ENCODE peak calls at places on chromosomes 5 and 9, in five cellular contexts. One of them, this sample, is unnamed.

GRCh38 chr5:69477170-69477569 is 15.4 kb upstream of the OCLN start:
- DNase-seq in upper lobe of right lung: no peak
- DNase-seq in IMR-90: no peak
- DNase-seq in fibroblast of lung: no peak
- DNase-seq in A673: no peak
- DNase-seq in this sample: no peak

GRCh38 chr5:31186672-31187267 is 6.7 kb upstream of the CDH6 start:
- DNase-seq in upper lobe of right lung: no peak
- DNase-seq in fibroblast of lung: peak; percentile 50
- DNase-seq in A673: peak; percentile 75
- DNase-seq in IMR-90: peak; percentile 59
- DNase-seq in this sample: no peak

GRCh38 chr9:105067895-105068580 is 140.1 kb upstream of the ABCA1 start:
- DNase-seq in fibroblast of lung: peak; percentile 39
- DNase-seq in A673: no peak
- DNase-seq in IMR-90: peak; percentile 76
- DNase-seq in upper lobe of right lung: no peak
- DNase-seq in this sample: no peak

GRCh38 chr9:131583836-131584555 is 38.7 kb downstream of the PRRT1B start:
- DNase-seq in A673: no peak
- DNase-seq in upper lobe of right lung: no peak
- DNase-seq in fibroblast of lung: no peak
- DNase-seq in IMR-90: no peak
- DNase-seq in this sample: no peak

GRCh38 chr9:5714501-5715401 is 85.8 kb downstream of the RIC1 start:
- DNase-seq in IMR-90: peak; percentile 61
- DNase-seq in A673: no peak
- DNase-seq in fibroblast of lung: peak; percentile 43
- DNase-seq in upper lobe of right lung: no peak
- DNase-seq in this sample: peak; percentile 6

GRCh38 chr5:81420039-81420667 is 26.2 kb upstream of the ACOT12 start:
- DNase-seq in fibroblast of lung: peak; percentile 89
- DNase-seq in IMR-90: peak; percentile 96
- DNase-seq in upper lobe of right lung: no peak
- DNase-seq in A673: peak; percentile 68
- DNase-seq in this sample: peak; percentile 23

GRCh38 chr5:14250094-14250777 is 107.1 kb downstream of the TRIO start:
- DNase-seq in upper lobe of right lung: no peak
- DNase-seq in fibroblast of lung: peak; percentile 76
- DNase-seq in A673: peak; percentile 52
- DNase-seq in IMR-90: peak; percentile 86
- DNase-seq in this sample: no peak

GRCh38 chr5:126938461-126938860 is 91.9 kb downstream of the MARCHF3 start:
- DNase-seq in fibroblast of lung: peak; percentile 88
- DNase-seq in A673: no peak
- DNase-seq in IMR-90: peak; percentile 89
- DNase-seq in upper lobe of right lung: no peak
- DNase-seq in this sample: no peak

GRCh38 chr5:98735806-98736507 is 37.5 kb upstream of the RGMB start:
- DNase-seq in fibroblast of lung: peak; percentile 93
- DNase-seq in IMR-90: peak; percentile 87
- DNase-seq in upper lobe of right lung: no peak
- DNase-seq in A673: no peak
- DNase-seq in this sample: no peak

GRCh38 chr5:91188755-91189154 is 194.4 kb downstream of the ARRDC3 start:
- DNase-seq in IMR-90: no peak
- DNase-seq in upper lobe of right lung: no peak
- DNase-seq in A673: no peak
- DNase-seq in fibroblast of lung: no peak
- DNase-seq in this sample: no peak

GRCh38 chr5:147407094-147407681 is 102.7 kb downstream of the DPYSL3 start:
- DNase-seq in upper lobe of right lung: no peak
- DNase-seq in fibroblast of lung: peak; percentile 64
- DNase-seq in IMR-90: peak; percentile 73
- DNase-seq in A673: no peak
- DNase-seq in this sample: no peak

GRCh38 chr5:131379071-131379538 is 115.3 kb downstream of the CDC42SE2 start:
- DNase-seq in A673: no peak
- DNase-seq in upper lobe of right lung: no peak
- DNase-seq in fibroblast of lung: peak; percentile 15
- DNase-seq in IMR-90: peak; percentile 18
- DNase-seq in this sample: no peak

GRCh38 chr5:107313921-107314320 is 356.8 kb downstream of the EFNA5 start:
- DNase-seq in fibroblast of lung: no peak
- DNase-seq in IMR-90: no peak
- DNase-seq in A673: no peak
- DNase-seq in upper lobe of right lung: no peak
- DNase-seq in this sample: no peak

GRCh38 chr9:84230355-84231136 is 110.0 kb downstream of the SLC28A3 start:
- DNase-seq in upper lobe of right lung: no peak
- DNase-seq in A673: no peak
- DNase-seq in fibroblast of lung: peak; percentile 44
- DNase-seq in IMR-90: peak; percentile 10
- DNase-seq in this sample: peak; percentile 88

GRCh38 chr9:134568116-134568515 is 73.5 kb upstream of the COL5A1 start:
- DNase-seq in upper lobe of right lung: peak; percentile 51
- DNase-seq in IMR-90: no peak
- DNase-seq in A673: no peak
- DNase-seq in fibroblast of lung: no peak
- DNase-seq in this sample: no peak

GRCh38 chr5:56328753-56329560 is 95.8 kb upstream of the ANKRD55 start:
- DNase-seq in A673: no peak
- DNase-seq in fibroblast of lung: peak; percentile 13
- DNase-seq in IMR-90: peak; percentile 76
- DNase-seq in upper lobe of right lung: no peak
- DNase-seq in this sample: no peak

GRCh38 chr5:68872088-68872842 is 221.5 kb upstream of the SLC30A5 start:
- DNase-seq in A673: peak; percentile 48
- DNase-seq in IMR-90: no peak
- DNase-seq in upper lobe of right lung: no peak
- DNase-seq in fibroblast of lung: peak; percentile 5
- DNase-seq in this sample: peak; percentile 43

GRCh38 chr5:55935371-55935770 is 59.4 kb downstream of the IL6ST start:
- DNase-seq in upper lobe of right lung: no peak
- DNase-seq in IMR-90: no peak
- DNase-seq in fibroblast of lung: no peak
- DNase-seq in A673: no peak
- DNase-seq in this sample: no peak

GRCh38 chr5:168332042-168332441 is 40.6 kb downstream of the WWC1 start:
- DNase-seq in A673: no peak
- DNase-seq in upper lobe of right lung: no peak
- DNase-seq in fibroblast of lung: no peak
- DNase-seq in IMR-90: no peak
- DNase-seq in this sample: no peak

GRCh38 chr9:68416891-68417570 is 60.6 kb downstream of the PGM5 start:
- DNase-seq in A673: peak; percentile 21
- DNase-seq in IMR-90: no peak
- DNase-seq in fibroblast of lung: peak; percentile 9
- DNase-seq in upper lobe of right lung: no peak
- DNase-seq in this sample: no peak

GRCh38 chr9:82590845-82591244 is 472.1 kb downstream of the RASEF start:
- DNase-seq in IMR-90: no peak
- DNase-seq in A673: no peak
- DNase-seq in upper lobe of right lung: no peak
- DNase-seq in fibroblast of lung: no peak
- DNase-seq in this sample: no peak

GRCh38 chr5:132840313-132840712 is 9.9 kb upstream of the SHROOM1 start:
- DNase-seq in A673: no peak
- DNase-seq in upper lobe of right lung: no peak
- DNase-seq in IMR-90: no peak
- DNase-seq in fibroblast of lung: no peak
- DNase-seq in this sample: no peak

GRCh38 chr5:31033295-31033694 is 160.2 kb upstream of the CDH6 start:
- DNase-seq in upper lobe of right lung: no peak
- DNase-seq in fibroblast of lung: no peak
- DNase-seq in IMR-90: peak; percentile 68
- DNase-seq in A673: no peak
- DNase-seq in this sample: no peak

GRCh38 chr5:161086456-161086855 is 234.4 kb upstream of the ATP10B start:
- DNase-seq in upper lobe of right lung: no peak
- DNase-seq in A673: no peak
- DNase-seq in fibroblast of lung: peak; percentile 21
- DNase-seq in IMR-90: peak; percentile 3
- DNase-seq in this sample: no peak

GRCh38 chr5:56251918-56252553 is 18.9 kb upstream of the ANKRD55 start:
- DNase-seq in A673: no peak
- DNase-seq in IMR-90: no peak
- DNase-seq in upper lobe of right lung: no peak
- DNase-seq in fibroblast of lung: peak; percentile 20
- DNase-seq in this sample: no peak

GRCh38 chr9:19154135-19154612 is 26.9 kb upstream of the PLIN2 start:
- DNase-seq in upper lobe of right lung: no peak
- DNase-seq in fibroblast of lung: peak; percentile 97
- DNase-seq in A673: no peak
- DNase-seq in IMR-90: peak; percentile 96
- DNase-seq in this sample: no peak

GRCh38 chr5:124735169-124735858 is 11.1 kb downstream of the ZNF608 start:
- DNase-seq in fibroblast of lung: peak; percentile 82
- DNase-seq in upper lobe of right lung: no peak
- DNase-seq in IMR-90: no peak
- DNase-seq in A673: peak; percentile 73
- DNase-seq in this sample: peak; percentile 75

GRCh38 chr5:150625831-150626746 is 14.4 kb upstream of the SYNPO start:
- DNase-seq in fibroblast of lung: no peak
- DNase-seq in A673: no peak
- DNase-seq in IMR-90: no peak
- DNase-seq in upper lobe of right lung: no peak
- DNase-seq in this sample: no peak

GRCh38 chr9:118729981-118730380 is 639.3 kb downstream of the BRINP1 start:
- DNase-seq in fibroblast of lung: no peak
- DNase-seq in IMR-90: no peak
- DNase-seq in upper lobe of right lung: no peak
- DNase-seq in A673: no peak
- DNase-seq in this sample: no peak

DNA sequence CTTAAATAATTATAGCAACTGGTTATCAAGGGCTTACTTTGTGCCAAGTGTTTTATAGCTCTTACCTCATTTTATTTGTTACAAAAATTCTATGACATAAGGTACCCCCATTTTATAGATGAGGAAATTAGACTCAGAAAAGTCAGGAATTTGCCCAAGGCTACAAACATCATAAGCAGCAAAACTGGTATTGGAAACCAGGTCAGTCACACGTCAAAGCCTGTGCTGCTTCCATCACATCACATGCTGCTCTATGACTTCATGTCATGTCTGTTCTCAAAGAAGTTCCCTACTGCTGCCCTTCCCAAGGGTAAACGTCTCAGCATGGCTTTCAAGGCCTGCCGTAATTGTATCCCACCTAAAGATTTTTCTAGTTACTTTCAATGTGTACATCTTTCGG is 6.9 kb upstream of the KIF2A start:
- DNase-seq in IMR-90: no peak
- DNase-seq in A673: no peak
- DNase-seq in upper lobe of right lung: no peak
- DNase-seq in fibroblast of lung: no peak
- DNase-seq in this sample: no peak
- H3K4me1 ChIP-seq in IMR-90: no peaks in the 10 kb centered on the region
- H3K4me1 ChIP-seq in A673: no peaks in the 10 kb centered on the region
- H3K4me1 ChIP-seq in upper lobe of right lung: no peaks in the 10 kb centered on the region
- H3K4me1 ChIP-seq in fibroblast of lung: no peaks in the 10 kb centered on the region
- H3K4me1 ChIP-seq in this sample: no peaks in the 10 kb centered on the region

GRCh38 chr9:37027582-37028424 is 6.3 kb downstream of the PAX5 start:
- DNase-seq in A673: peak; percentile 99
- DNase-seq in IMR-90: peak; percentile 81
- DNase-seq in fibroblast of lung: peak; percentile 76
- DNase-seq in upper lobe of right lung: peak; percentile 90
- DNase-seq in this sample: peak; percentile 88

GRCh38 chr9:37026936-37027581 is 7.0 kb downstream of the PAX5 start:
- DNase-seq in fibroblast of lung: no peak
- DNase-seq in A673: peak; percentile 46
- DNase-seq in IMR-90: no peak
- DNase-seq in upper lobe of right lung: no peak
- DNase-seq in this sample: no peak

GRCh38 chr9:37028425-37029031 is 5.5 kb downstream of the PAX5 start:
- DNase-seq in upper lobe of right lung: no peak
- DNase-seq in IMR-90: no peak
- DNase-seq in A673: no peak
- DNase-seq in fibroblast of lung: no peak
- DNase-seq in this sample: no peak

GRCh38 chr9:37026085-37026935 is 7.8 kb downstream of the PAX5 start:
- DNase-seq in fibroblast of lung: no peak
- DNase-seq in A673: peak; percentile 46
- DNase-seq in IMR-90: no peak
- DNase-seq in upper lobe of right lung: no peak
- DNase-seq in this sample: no peak

GRCh38 chr9:37025381-37026084 is 8.5 kb downstream of the PAX5 start:
- DNase-seq in fibroblast of lung: no peak
- DNase-seq in A673: peak; percentile 83
- DNase-seq in IMR-90: no peak
- DNase-seq in upper lobe of right lung: no peak
- DNase-seq in this sample: peak; percentile 92
- H3K27me3 ChIP-seq in fibroblast of lung: peaks cover 82% of the 10 kb centered on the region
- H3K27me3 ChIP-seq in A673: peaks cover 9% of the 10 kb centered on the region
- H3K27me3 ChIP-seq in IMR-90: peaks cover 94% of the 10 kb centered on the region
- H3K27me3 ChIP-seq in upper lobe of right lung: peaks cover 94% of the 10 kb centered on the region
- H3K27me3 ChIP-seq in this sample: no peaks in the 10 kb centered on the region

GRCh38 chr9:127537014-127537413 is 75.1 kb upstream of the STXBP1 start:
- DNase-seq in upper lobe of right lung: no peak
- DNase-seq in fibroblast of lung: peak; percentile 47
- DNase-seq in A673: no peak
- DNase-seq in IMR-90: peak; percentile 83
- DNase-seq in this sample: no peak
- H3K4me1 ChIP-seq in upper lobe of right lung: peaks cover 72% of the 10 kb centered on the region
- H3K4me1 ChIP-seq in fibroblast of lung: peaks cover 68% of the 10 kb centered on the region
- H3K4me1 ChIP-seq in A673: no peaks in the 10 kb centered on the region
- H3K4me1 ChIP-seq in IMR-90: peaks cover 73% of the 10 kb centered on the region
- H3K4me1 ChIP-seq in this sample: peaks cover 10% of the 10 kb centered on the region

GRCh38 chr9:98953877-98954610 is 10.3 kb downstream of the COL15A1 start:
- DNase-seq in fibroblast of lung: no peak
- DNase-seq in upper lobe of right lung: no peak
- DNase-seq in IMR-90: no peak
- DNase-seq in A673: no peak
- DNase-seq in this sample: no peak

GRCh38 chr9:98950262-98950661 is 6.6 kb downstream of the COL15A1 start:
- DNase-seq in upper lobe of right lung: no peak
- DNase-seq in fibroblast of lung: no peak
- DNase-seq in A673: no peak
- DNase-seq in IMR-90: no peak
- DNase-seq in this sample: no peak

GRCh38 chr9:98951967-98952366 is 8.3 kb downstream of the COL15A1 start:
- DNase-seq in IMR-90: no peak
- DNase-seq in A673: no peak
- DNase-seq in upper lobe of right lung: no peak
- DNase-seq in fibroblast of lung: no peak
- DNase-seq in this sample: no peak

GRCh38 chr9:98944130-98945074 is 695 bp downstream of the COL15A1 start:
- DNase-seq in fibroblast of lung: peak; percentile 34
- DNase-seq in A673: no peak
- DNase-seq in upper lobe of right lung: no peak
- DNase-seq in IMR-90: no peak
- DNase-seq in this sample: no peak

DNA sequence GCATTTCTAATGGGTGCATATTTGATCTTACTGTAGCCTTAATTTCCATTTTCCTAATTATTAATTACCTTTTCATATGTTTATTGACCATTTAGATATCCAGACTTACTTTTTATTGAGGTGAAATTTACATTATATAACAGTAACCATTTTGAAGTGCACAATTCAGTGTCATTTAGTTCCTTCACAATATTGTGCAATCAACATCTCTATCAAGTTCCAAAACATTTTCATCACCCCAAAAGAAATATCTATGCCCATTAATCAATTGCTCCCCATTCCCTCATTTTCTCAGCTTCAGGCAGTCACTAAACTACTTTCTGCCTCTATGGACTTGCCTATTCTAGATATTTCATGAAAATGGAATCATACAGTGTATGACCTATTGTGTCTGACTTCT is 5.9 kb downstream of the COL15A1 start:
- DNase-seq in fibroblast of lung: no peak
- DNase-seq in A673: no peak
- DNase-seq in IMR-90: no peak
- DNase-seq in upper lobe of right lung: no peak
- DNase-seq in this sample: no peak
- H3K27me3 ChIP-seq in fibroblast of lung: peaks cover 15% of the 10 kb centered on the region
- H3K27me3 ChIP-seq in A673: peaks cover 27% of the 10 kb centered on the region
- H3K27me3 ChIP-seq in IMR-90: peaks cover 11% of the 10 kb centered on the region
- H3K27me3 ChIP-seq in upper lobe of right lung: peaks cover 19% of the 10 kb centered on the region
- H3K27me3 ChIP-seq in this sample: peaks cover 2% of the 10 kb centered on the region